ENCODE peak calls at places on chromosome 3, in five cellular contexts. One of them, this sample, is unnamed. For H3K4me1, the result is how much of the 10 kb centered on the place peaks cover.

GRCh38 chr3:94453864-94454263 is 391.0 kb downstream of the NSUN3 start:
- DNase-seq in right lobe of liver: no peak
- DNase-seq in A549: no peak
- DNase-seq in right cardiac atrium: no peak
- DNase-seq in effector memory CD4-positive, alpha-beta T cell: no peak
- DNase-seq in this sample: no peak

GRCh38 chr3:69276884-69277283 is 109.0 kb downstream of the FRMD4B start:
- DNase-seq in right lobe of liver: no peak
- DNase-seq in A549: no peak
- DNase-seq in right cardiac atrium: no peak
- DNase-seq in effector memory CD4-positive, alpha-beta T cell: no peak
- DNase-seq in this sample: no peak

GRCh38 chr3:104126864-104127553 is 1239.7 kb upstream of the ALCAM start:
- DNase-seq in right lobe of liver: peak
- DNase-seq in A549: no peak
- DNase-seq in right cardiac atrium: no peak
- DNase-seq in effector memory CD4-positive, alpha-beta T cell: no peak
- DNase-seq in this sample: no peak

GRCh38 chr3:50217681-50218080 is 12.6 kb downstream of the SLC38A3 start:
- DNase-seq in right lobe of liver: no peak
- DNase-seq in A549: no peak
- DNase-seq in right cardiac atrium: no peak
- DNase-seq in effector memory CD4-positive, alpha-beta T cell: no peak
- DNase-seq in this sample: no peak

GRCh38 chr3:155032918-155033317 is 47.2 kb upstream of the MME start:
- DNase-seq in right lobe of liver: no peak
- DNase-seq in A549: no peak
- DNase-seq in right cardiac atrium: no peak
- DNase-seq in effector memory CD4-positive, alpha-beta T cell: no peak
- DNase-seq in this sample: no peak

GRCh38 chr3:189169728-189170127 is 2.0 kb upstream of the TPRG1 start:
- DNase-seq in right lobe of liver: no peak
- DNase-seq in A549: no peak
- DNase-seq in right cardiac atrium: no peak
- DNase-seq in effector memory CD4-positive, alpha-beta T cell: no peak
- DNase-seq in this sample: no peak

GRCh38 chr3:160661660-160662059 is 15.3 kb upstream of the ARL14 start:
- DNase-seq in right lobe of liver: no peak
- DNase-seq in A549: no peak
- DNase-seq in right cardiac atrium: no peak
- DNase-seq in effector memory CD4-positive, alpha-beta T cell: no peak
- DNase-seq in this sample: no peak

GRCh38 chr3:123757281-123757940 is 126.7 kb downstream of the MYLK start:
- DNase-seq in right lobe of liver: peak
- DNase-seq in A549: no peak
- DNase-seq in right cardiac atrium: peak
- DNase-seq in effector memory CD4-positive, alpha-beta T cell: no peak
- DNase-seq in this sample: no peak

GRCh38 chr3:45343947-45344346 is 44.4 kb upstream of the LARS2 start:
- DNase-seq in right lobe of liver: no peak
- DNase-seq in A549: peak
- DNase-seq in right cardiac atrium: no peak
- DNase-seq in effector memory CD4-positive, alpha-beta T cell: no peak
- DNase-seq in this sample: no peak

GRCh38 chr3:73324203-73325155 is 263.0 kb downstream of the EBLN2 start:
- DNase-seq in right lobe of liver: no peak
- DNase-seq in A549: no peak
- DNase-seq in right cardiac atrium: no peak
- DNase-seq in effector memory CD4-positive, alpha-beta T cell: no peak
- DNase-seq in this sample: no peak

GRCh38 chr3:150292891-150293290 is 115.2 kb upstream of the TSC22D2 start:
- DNase-seq in right lobe of liver: no peak
- DNase-seq in A549: no peak
- DNase-seq in right cardiac atrium: no peak
- DNase-seq in effector memory CD4-positive, alpha-beta T cell: no peak
- DNase-seq in this sample: no peak

GRCh38 chr3:123152656-123153055 is 49.1 kb upstream of the SEC22A start:
- DNase-seq in right lobe of liver: no peak
- DNase-seq in A549: no peak
- DNase-seq in right cardiac atrium: no peak
- DNase-seq in effector memory CD4-positive, alpha-beta T cell: no peak
- DNase-seq in this sample: peak

GRCh38 chr3:28326458-28326926 is 22.0 kb upstream of the ZCWPW2 start:
- DNase-seq in right lobe of liver: no peak
- DNase-seq in A549: no peak
- DNase-seq in right cardiac atrium: no peak
- DNase-seq in effector memory CD4-positive, alpha-beta T cell: peak
- DNase-seq in this sample: no peak

GRCh38 chr3:101466465-101467309 is 46.3 kb downstream of the SENP7 start:
- DNase-seq in right lobe of liver: no peak
- DNase-seq in A549: no peak
- DNase-seq in right cardiac atrium: peak
- DNase-seq in effector memory CD4-positive, alpha-beta T cell: peak
- DNase-seq in this sample: no peak

GRCh38 chr3:50573566-50574279 is 4.4 kb downstream of the HEMK1 start:
- DNase-seq in right lobe of liver: no peak
- DNase-seq in A549: no peak
- DNase-seq in right cardiac atrium: no peak
- DNase-seq in effector memory CD4-positive, alpha-beta T cell: no peak
- DNase-seq in this sample: no peak

GRCh38 chr3:46953265-46954010 is 23.1 kb downstream of the CCDC12 start:
- DNase-seq in right lobe of liver: no peak
- DNase-seq in A549: no peak
- DNase-seq in right cardiac atrium: no peak
- DNase-seq in effector memory CD4-positive, alpha-beta T cell: peak
- DNase-seq in this sample: no peak

GRCh38 chr3:138797508-138798038 is 37.2 kb downstream of the PIK3CB start:
- DNase-seq in right lobe of liver: no peak
- DNase-seq in A549: no peak
- DNase-seq in right cardiac atrium: no peak
- DNase-seq in effector memory CD4-positive, alpha-beta T cell: no peak
- DNase-seq in this sample: no peak

GRCh38 chr3:122635789-122636188 is 44.9 kb upstream of the PARP14 start:
- DNase-seq in right lobe of liver: no peak
- DNase-seq in A549: no peak
- DNase-seq in right cardiac atrium: no peak
- DNase-seq in effector memory CD4-positive, alpha-beta T cell: no peak
- DNase-seq in this sample: no peak

GRCh38 chr3:113255100-113255853 is 43.9 kb downstream of the BOC start:
- DNase-seq in right lobe of liver: no peak
- DNase-seq in A549: no peak
- DNase-seq in right cardiac atrium: no peak
- DNase-seq in effector memory CD4-positive, alpha-beta T cell: no peak
- DNase-seq in this sample: no peak

GRCh38 chr3:50971487-50971924 is 296.8 kb downstream of the DOCK3 start:
- DNase-seq in right lobe of liver: no peak
- DNase-seq in A549: peak
- DNase-seq in right cardiac atrium: no peak
- DNase-seq in effector memory CD4-positive, alpha-beta T cell: peak
- DNase-seq in this sample: no peak

GRCh38 chr3:146035366-146035765 is 125.6 kb downstream of the PLOD2 start:
- DNase-seq in right lobe of liver: no peak
- DNase-seq in A549: no peak
- DNase-seq in right cardiac atrium: no peak
- DNase-seq in effector memory CD4-positive, alpha-beta T cell: no peak
- DNase-seq in this sample: no peak

GRCh38 chr3:148943531-148944200 is 47.7 kb upstream of the GYG1 start:
- DNase-seq in right lobe of liver: no peak
- DNase-seq in A549: peak
- DNase-seq in right cardiac atrium: no peak
- DNase-seq in effector memory CD4-positive, alpha-beta T cell: no peak
- DNase-seq in this sample: no peak

GRCh38 chr3:182412066-182412465 is 381.2 kb upstream of the ATP11B start:
- DNase-seq in right lobe of liver: no peak
- DNase-seq in A549: no peak
- DNase-seq in right cardiac atrium: no peak
- DNase-seq in effector memory CD4-positive, alpha-beta T cell: no peak
- DNase-seq in this sample: no peak

GRCh38 chr3:181707980-181708379 is 3.7 kb upstream of the SOX2 start:
- DNase-seq in right lobe of liver: no peak
- DNase-seq in A549: no peak
- DNase-seq in right cardiac atrium: no peak
- DNase-seq in effector memory CD4-positive, alpha-beta T cell: no peak
- DNase-seq in this sample: no peak

GRCh38 chr3:196974661-196975060 is 6.0 kb upstream of the PIGZ start:
- DNase-seq in right lobe of liver: no peak
- DNase-seq in A549: no peak
- DNase-seq in right cardiac atrium: no peak
- DNase-seq in effector memory CD4-positive, alpha-beta T cell: no peak
- DNase-seq in this sample: no peak

GRCh38 chr3:52211268-52211891 is 13.4 kb downstream of the ALAS1 start:
- DNase-seq in right lobe of liver: peak
- DNase-seq in A549: no peak
- DNase-seq in right cardiac atrium: no peak
- DNase-seq in effector memory CD4-positive, alpha-beta T cell: no peak
- DNase-seq in this sample: no peak

GRCh38 chr3:52208556-52208955 is 10.6 kb downstream of the ALAS1 start:
- DNase-seq in right lobe of liver: no peak
- DNase-seq in A549: no peak
- DNase-seq in right cardiac atrium: no peak
- DNase-seq in effector memory CD4-positive, alpha-beta T cell: no peak
- DNase-seq in this sample: no peak

GRCh38 chr3:52213005-52213404 is 12.4 kb downstream of the TLR9 start:
- DNase-seq in right lobe of liver: no peak
- DNase-seq in A549: no peak
- DNase-seq in right cardiac atrium: no peak
- DNase-seq in effector memory CD4-positive, alpha-beta T cell: no peak
- DNase-seq in this sample: no peak

GRCh38 chr3:52210550-52211046 is 12.6 kb downstream of the ALAS1 start:
- DNase-seq in right lobe of liver: no peak
- DNase-seq in A549: no peak
- DNase-seq in right cardiac atrium: no peak
- DNase-seq in effector memory CD4-positive, alpha-beta T cell: no peak
- DNase-seq in this sample: no peak

GRCh38 chr3:52210037-52210436 is 12.1 kb downstream of the ALAS1 start:
- DNase-seq in right lobe of liver: no peak
- DNase-seq in A549: no peak
- DNase-seq in right cardiac atrium: no peak
- DNase-seq in effector memory CD4-positive, alpha-beta T cell: no peak
- DNase-seq in this sample: no peak
- H3K27ac ChIP-seq in right lobe of liver: peak
- H3K27ac ChIP-seq in A549: peak
- H3K27ac ChIP-seq in right cardiac atrium: no peak
- H3K27ac ChIP-seq in effector memory CD4-positive, alpha-beta T cell: no peak
- H3K27ac ChIP-seq in this sample: no peak

GRCh38 chr3:194690501-194691372 is 5.1 kb downstream of the FAM43A start:
- DNase-seq in right lobe of liver: no peak
- DNase-seq in A549: no peak
- DNase-seq in right cardiac atrium: no peak
- DNase-seq in effector memory CD4-positive, alpha-beta T cell: no peak
- DNase-seq in this sample: no peak
- H3K4me1 ChIP-seq in right lobe of liver: under half
- H3K4me1 ChIP-seq in A549: under half
- H3K4me1 ChIP-seq in right cardiac atrium: under half
- H3K4me1 ChIP-seq in effector memory CD4-positive, alpha-beta T cell: under half
- H3K4me1 ChIP-seq in this sample: under half

GRCh38 chr3:37493485-37494080 is 319.2 kb upstream of the LRRFIP2 start:
- DNase-seq in right lobe of liver: no peak
- DNase-seq in A549: no peak
- DNase-seq in right cardiac atrium: no peak
- DNase-seq in effector memory CD4-positive, alpha-beta T cell: no peak
- DNase-seq in this sample: no peak
- H3K27ac ChIP-seq in right lobe of liver: no peak
- H3K27ac ChIP-seq in A549: no peak
- H3K27ac ChIP-seq in right cardiac atrium: peak
- H3K27ac ChIP-seq in effector memory CD4-positive, alpha-beta T cell: no peak
- H3K27ac ChIP-seq in this sample: peak

GRCh38 chr3:47961036-47961435 is 55.2 kb downstream of the MAP4 start:
- DNase-seq in right lobe of liver: no peak
- DNase-seq in A549: no peak
- DNase-seq in right cardiac atrium: no peak
- DNase-seq in effector memory CD4-positive, alpha-beta T cell: no peak
- DNase-seq in this sample: no peak

GRCh38 chr3:47961815-47962606 is 54.2 kb downstream of the MAP4 start:
- DNase-seq in right lobe of liver: no peak
- DNase-seq in A549: no peak
- DNase-seq in right cardiac atrium: no peak
- DNase-seq in effector memory CD4-positive, alpha-beta T cell: no peak
- DNase-seq in this sample: no peak

DNA sequence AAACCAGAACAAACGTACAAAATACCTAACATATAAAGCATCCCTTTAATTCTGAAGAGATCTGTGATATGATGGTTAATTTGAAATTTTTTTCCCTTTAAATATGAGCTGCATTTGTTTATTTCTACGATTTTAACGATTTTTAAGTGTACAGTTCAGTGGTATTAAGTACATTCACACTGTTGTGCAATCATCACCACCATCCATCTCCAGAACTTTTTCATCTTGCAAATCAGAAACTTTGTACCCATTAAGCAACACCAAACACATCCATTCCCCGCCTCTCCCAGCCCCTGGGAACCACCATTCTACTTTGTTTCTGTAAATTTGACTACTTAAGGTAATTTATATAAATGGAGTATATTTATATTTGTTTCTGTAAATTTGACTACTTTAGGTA is 51.5 kb downstream of the MAP4 start:
- DNase-seq in right lobe of liver: no peak
- DNase-seq in A549: no peak
- DNase-seq in right cardiac atrium: no peak
- DNase-seq in effector memory CD4-positive, alpha-beta T cell: no peak
- DNase-seq in this sample: no peak
- H3K4me1 ChIP-seq in right lobe of liver: under half
- H3K4me1 ChIP-seq in A549: under half
- H3K4me1 ChIP-seq in right cardiac atrium: under half
- H3K4me1 ChIP-seq in effector memory CD4-positive, alpha-beta T cell: under half
- H3K4me1 ChIP-seq in this sample: under half

GRCh38 chr3:24373198-24373959 is 121.3 kb downstream of the THRB start:
- DNase-seq in right lobe of liver: peak
- DNase-seq in A549: no peak
- DNase-seq in right cardiac atrium: peak
- DNase-seq in effector memory CD4-positive, alpha-beta T cell: no peak
- DNase-seq in this sample: no peak
- H3K27ac ChIP-seq in right lobe of liver: no peak
- H3K27ac ChIP-seq in A549: no peak
- H3K27ac ChIP-seq in right cardiac atrium: no peak
- H3K27ac ChIP-seq in effector memory CD4-positive, alpha-beta T cell: no peak
- H3K27ac ChIP-seq in this sample: no peak